ENCODE peak calls at places on chromosomes 2 and 18, in eight cellular contexts. N is OCI-M1; T is naive thymus-derived CD4-positive, alpha-beta T cell; F is GM20000; A is NCI-H748 treated with DMSO at 0.1 percent for 48 hours; X is RWPE2; S is SK-N-DZ; W is mesenchymal stem cell. C is an unnamed sample.

GRCh38 chr2:234989183-234989701 is 37.4 kb downstream of the SH3BP4 start:
- DNase-seq in A (no peak), F (no peak), W (no peak), T (no peak), N (no peak), X (peak), S (no peak), C (no peak)

GRCh38 chr18:48623468-48624220 is 84.8 kb downstream of the CTIF start:
- DNase-seq in A (no peak), F (no peak), X (no peak), W (peak), S (no peak), N (no peak), T (no peak), C (peak)

GRCh38 chr2:214648520-214648919 is 161.0 kb downstream of the BARD1 start:
- DNase-seq in S (no peak), T (no peak), X (no peak), W (no peak), A (no peak), N (no peak), F (no peak), C (peak)

GRCh38 chr2:31213063-31213882 is 4.0 kb downstream of the CAPN14 start:
- DNase-seq in W (peak), F (no peak), N (no peak), T (no peak), S (no peak), A (no peak), X (no peak), C (no peak)

GRCh38 chr2:241340621-241341163 is 15.4 kb upstream of the FARP2 start:
- DNase-seq in T (peak), N (no peak), F (no peak), S (no peak), A (no peak), X (no peak), W (no peak), C (no peak)

GRCh38 chr2:196515041-196515440 is 124.5 kb upstream of the CCDC150 start:
- DNase-seq in T (no peak), A (no peak), F (no peak), N (no peak), W (no peak), X (peak), S (no peak), C (no peak)

GRCh38 chr2:226910384-226910783 is 74.5 kb downstream of the RHBDD1 start:
- DNase-seq in A (no peak), S (no peak), F (no peak), W (no peak), N (no peak), T (no peak), X (no peak), C (no peak)

GRCh38 chr2:70498054-70498453 is 55.6 kb downstream of the TGFA start:
- DNase-seq in W (no peak), S (no peak), T (no peak), X (no peak), F (no peak), A (no peak), N (peak), C (no peak)

GRCh38 chr18:7576685-7577084 is 9.6 kb downstream of the PTPRM start:
- DNase-seq in X (no peak), S (no peak), F (no peak), W (peak), N (no peak), A (no peak), T (no peak), C (peak)

GRCh38 chr2:101474752-101475384 is at the start of gene RFX8:
- DNase-seq in F (peak), T (peak), A (no peak), W (peak), S (no peak), N (no peak), X (no peak), C (peak)

GRCh38 chr2:241744028-241744754 is 9.8 kb downstream of the D2HGDH start:
- DNase-seq in N (no peak), T (no peak), S (no peak), A (no peak), X (no peak), W (no peak), F (no peak), C (no peak)

GRCh38 chr18:60197233-60197632 is 175.3 kb downstream of the MC4R start:
- DNase-seq in S (no peak), T (no peak), F (no peak), X (no peak), W (no peak), N (no peak), A (no peak), C (no peak)

C was measured in fibroblast of villous mesenchyme.